ENCODE peak calls at places on chromosome 10, in eight cellular contexts. One of them, this sample, is unnamed.

GRCh38 chr10:22651276-22651980 is 63.0 kb downstream of the PIP4K2A start:
- DNase-seq in astrocyte of the spinal cord: no peak
- DNase-seq in K562: no peak
- DNase-seq in fibroblast of lung: no peak
- DNase-seq in NB4: peak
- DNase-seq in fibroblast of mammary gland: no peak
- DNase-seq in psoas muscle: no peak
- DNase-seq in PC-3: no peak
- DNase-seq in this sample: no peak

GRCh38 chr10:35657621-35658020 is 15.5 kb upstream of the FZD8 start:
- DNase-seq in PC-3: peak
- DNase-seq in K562: no peak
- DNase-seq in astrocyte of the spinal cord: no peak
- DNase-seq in psoas muscle: no peak
- DNase-seq in NB4: no peak
- DNase-seq in fibroblast of mammary gland: no peak
- DNase-seq in fibroblast of lung: no peak
- DNase-seq in this sample: no peak

GRCh38 chr10:14758451-14758850 is 16.2 kb downstream of the FAM107B start:
- DNase-seq in K562: no peak
- DNase-seq in psoas muscle: no peak
- DNase-seq in astrocyte of the spinal cord: no peak
- DNase-seq in fibroblast of lung: no peak
- DNase-seq in PC-3: no peak
- DNase-seq in fibroblast of mammary gland: no peak
- DNase-seq in NB4: no peak
- DNase-seq in this sample: no peak

GRCh38 chr10:73810358-73810734 is 1.1 kb downstream of the NDST2 start:
- DNase-seq in K562: no peak
- DNase-seq in fibroblast of lung: no peak
- DNase-seq in astrocyte of the spinal cord: no peak
- DNase-seq in NB4: no peak
- DNase-seq in PC-3: no peak
- DNase-seq in psoas muscle: no peak
- DNase-seq in fibroblast of mammary gland: peak
- DNase-seq in this sample: no peak

GRCh38 chr10:127145173-127145572 is 51.2 kb downstream of the INSYN2A start:
- DNase-seq in fibroblast of lung: peak
- DNase-seq in psoas muscle: no peak
- DNase-seq in astrocyte of the spinal cord: peak
- DNase-seq in K562: no peak
- DNase-seq in PC-3: peak
- DNase-seq in NB4: no peak
- DNase-seq in fibroblast of mammary gland: peak
- DNase-seq in this sample: peak

GRCh38 chr10:24344279-24344678 is 135.3 kb downstream of the KIAA1217 start:
- DNase-seq in fibroblast of mammary gland: peak
- DNase-seq in NB4: peak
- DNase-seq in fibroblast of lung: peak
- DNase-seq in astrocyte of the spinal cord: peak
- DNase-seq in psoas muscle: no peak
- DNase-seq in PC-3: peak
- DNase-seq in K562: no peak
- DNase-seq in this sample: peak

GRCh38 chr10:126639084-126639483 is 31.4 kb downstream of the C10orf90 start:
- DNase-seq in NB4: no peak
- DNase-seq in K562: no peak
- DNase-seq in PC-3: no peak
- DNase-seq in fibroblast of lung: no peak
- DNase-seq in psoas muscle: no peak
- DNase-seq in astrocyte of the spinal cord: no peak
- DNase-seq in fibroblast of mammary gland: no peak
- DNase-seq in this sample: no peak

GRCh38 chr10:52053522-52053921 is 260.6 kb upstream of the DKK1 start:
- DNase-seq in NB4: no peak
- DNase-seq in fibroblast of lung: no peak
- DNase-seq in K562: no peak
- DNase-seq in fibroblast of mammary gland: no peak
- DNase-seq in psoas muscle: no peak
- DNase-seq in PC-3: no peak
- DNase-seq in astrocyte of the spinal cord: no peak
- DNase-seq in this sample: no peak

GRCh38 chr10:103784723-103785418 is 70.5 kb downstream of the SH3PXD2A start:
- DNase-seq in fibroblast of lung: no peak
- DNase-seq in astrocyte of the spinal cord: no peak
- DNase-seq in fibroblast of mammary gland: no peak
- DNase-seq in PC-3: no peak
- DNase-seq in NB4: no peak
- DNase-seq in psoas muscle: no peak
- DNase-seq in K562: no peak
- DNase-seq in this sample: no peak

GRCh38 chr10:103231047-103231551 is 14.6 kb upstream of the RPEL1 start:
- DNase-seq in fibroblast of mammary gland: peak
- DNase-seq in PC-3: peak
- DNase-seq in NB4: no peak
- DNase-seq in astrocyte of the spinal cord: peak
- DNase-seq in K562: no peak
- DNase-seq in fibroblast of lung: peak
- DNase-seq in psoas muscle: no peak
- DNase-seq in this sample: peak

GRCh38 chr10:27223964-27224363 is 16.6 kb downstream of the ACBD5 start:
- DNase-seq in psoas muscle: no peak
- DNase-seq in PC-3: peak
- DNase-seq in NB4: peak
- DNase-seq in astrocyte of the spinal cord: peak
- DNase-seq in fibroblast of lung: peak
- DNase-seq in K562: peak
- DNase-seq in fibroblast of mammary gland: peak
- DNase-seq in this sample: no peak

GRCh38 chr10:97584060-97584797 is at the start of gene HOGA1:
- DNase-seq in PC-3: peak
- DNase-seq in fibroblast of lung: peak
- DNase-seq in NB4: no peak
- DNase-seq in fibroblast of mammary gland: peak
- DNase-seq in K562: no peak
- DNase-seq in psoas muscle: peak
- DNase-seq in astrocyte of the spinal cord: peak
- DNase-seq in this sample: no peak

GRCh38 chr10:13795653-13796555 is 209.1 kb downstream of the PRPF18 start:
- DNase-seq in K562: no peak
- DNase-seq in PC-3: no peak
- DNase-seq in psoas muscle: no peak
- DNase-seq in astrocyte of the spinal cord: no peak
- DNase-seq in fibroblast of lung: no peak
- DNase-seq in NB4: no peak
- DNase-seq in fibroblast of mammary gland: no peak
- DNase-seq in this sample: no peak

GRCh38 chr10:74156919-74157289 is 5.9 kb downstream of the ADK start:
- DNase-seq in fibroblast of mammary gland: peak
- DNase-seq in astrocyte of the spinal cord: peak
- DNase-seq in NB4: peak
- DNase-seq in fibroblast of lung: peak
- DNase-seq in PC-3: no peak
- DNase-seq in K562: peak
- DNase-seq in psoas muscle: peak
- DNase-seq in this sample: no peak

GRCh38 chr10:27446091-27446918 is 57.8 kb upstream of the RAB18 start:
- DNase-seq in PC-3: peak
- DNase-seq in astrocyte of the spinal cord: peak
- DNase-seq in psoas muscle: no peak
- DNase-seq in NB4: peak
- DNase-seq in fibroblast of mammary gland: peak
- DNase-seq in K562: peak
- DNase-seq in fibroblast of lung: peak
- DNase-seq in this sample: peak

GRCh38 chr10:43060291-43060690 is 16.6 kb upstream of the RET start:
- DNase-seq in K562: no peak
- DNase-seq in PC-3: no peak
- DNase-seq in NB4: no peak
- DNase-seq in astrocyte of the spinal cord: no peak
- DNase-seq in fibroblast of mammary gland: no peak
- DNase-seq in fibroblast of lung: no peak
- DNase-seq in psoas muscle: peak
- DNase-seq in this sample: no peak

GRCh38 chr10:117597216-117597615 is 54.7 kb downstream of the EMX2 start:
- DNase-seq in psoas muscle: no peak
- DNase-seq in NB4: no peak
- DNase-seq in K562: no peak
- DNase-seq in fibroblast of mammary gland: no peak
- DNase-seq in PC-3: peak
- DNase-seq in astrocyte of the spinal cord: no peak
- DNase-seq in fibroblast of lung: no peak
- DNase-seq in this sample: no peak

GRCh38 chr10:86365346-86366032 is 1.1 kb downstream of the GRID1 start:
- DNase-seq in astrocyte of the spinal cord: no peak
- DNase-seq in PC-3: no peak
- DNase-seq in psoas muscle: peak
- DNase-seq in K562: no peak
- DNase-seq in fibroblast of lung: no peak
- DNase-seq in fibroblast of mammary gland: no peak
- DNase-seq in NB4: peak
- DNase-seq in this sample: no peak
- H3K4me3 ChIP-seq in astrocyte of the spinal cord: no peak
- H3K4me3 ChIP-seq in PC-3: no peak
- H3K4me3 ChIP-seq in psoas muscle: peak
- H3K4me3 ChIP-seq in K562: no peak
- H3K4me3 ChIP-seq in fibroblast of lung: no peak
- H3K4me3 ChIP-seq in fibroblast of mammary gland: no peak
- H3K4me3 ChIP-seq in NB4: no peak
- H3K4me3 ChIP-seq in this sample: no peak

GRCh38 chr10:66892833-66893232 is 33.0 kb upstream of the LRRTM3 start:
- DNase-seq in NB4: no peak
- DNase-seq in psoas muscle: no peak
- DNase-seq in fibroblast of mammary gland: no peak
- DNase-seq in fibroblast of lung: no peak
- DNase-seq in PC-3: no peak
- DNase-seq in K562: no peak
- DNase-seq in astrocyte of the spinal cord: no peak
- DNase-seq in this sample: no peak
- H3K4me3 ChIP-seq in NB4: no peak
- H3K4me3 ChIP-seq in psoas muscle: no peak
- H3K4me3 ChIP-seq in fibroblast of mammary gland: no peak
- H3K4me3 ChIP-seq in fibroblast of lung: no peak
- H3K4me3 ChIP-seq in PC-3: no peak
- H3K4me3 ChIP-seq in K562: no peak
- H3K4me3 ChIP-seq in astrocyte of the spinal cord: no peak
- H3K4me3 ChIP-seq in this sample: no peak

GRCh38 chr10:88041243-88042161 is 178.1 kb downstream of the PTEN start:
- DNase-seq in fibroblast of lung: no peak
- DNase-seq in astrocyte of the spinal cord: no peak
- DNase-seq in PC-3: no peak
- DNase-seq in fibroblast of mammary gland: no peak
- DNase-seq in psoas muscle: no peak
- DNase-seq in K562: no peak
- DNase-seq in NB4: no peak
- DNase-seq in this sample: no peak

GRCh38 chr10:88039496-88040200 is 176.2 kb downstream of the PTEN start:
- DNase-seq in fibroblast of lung: no peak
- DNase-seq in NB4: peak
- DNase-seq in PC-3: no peak
- DNase-seq in astrocyte of the spinal cord: peak
- DNase-seq in psoas muscle: no peak
- DNase-seq in K562: no peak
- DNase-seq in fibroblast of mammary gland: peak
- DNase-seq in this sample: no peak

GRCh38 chr10:88045116-88045515 is 181.7 kb downstream of the PTEN start:
- DNase-seq in psoas muscle: no peak
- DNase-seq in fibroblast of mammary gland: no peak
- DNase-seq in astrocyte of the spinal cord: peak
- DNase-seq in PC-3: no peak
- DNase-seq in NB4: no peak
- DNase-seq in fibroblast of lung: no peak
- DNase-seq in K562: no peak
- DNase-seq in this sample: no peak

GRCh38 chr10:88045544-88046415 is 182.4 kb downstream of the PTEN start:
- DNase-seq in K562: no peak
- DNase-seq in PC-3: no peak
- DNase-seq in astrocyte of the spinal cord: peak
- DNase-seq in psoas muscle: no peak
- DNase-seq in fibroblast of lung: no peak
- DNase-seq in NB4: peak
- DNase-seq in fibroblast of mammary gland: peak
- DNase-seq in this sample: no peak

DNA sequence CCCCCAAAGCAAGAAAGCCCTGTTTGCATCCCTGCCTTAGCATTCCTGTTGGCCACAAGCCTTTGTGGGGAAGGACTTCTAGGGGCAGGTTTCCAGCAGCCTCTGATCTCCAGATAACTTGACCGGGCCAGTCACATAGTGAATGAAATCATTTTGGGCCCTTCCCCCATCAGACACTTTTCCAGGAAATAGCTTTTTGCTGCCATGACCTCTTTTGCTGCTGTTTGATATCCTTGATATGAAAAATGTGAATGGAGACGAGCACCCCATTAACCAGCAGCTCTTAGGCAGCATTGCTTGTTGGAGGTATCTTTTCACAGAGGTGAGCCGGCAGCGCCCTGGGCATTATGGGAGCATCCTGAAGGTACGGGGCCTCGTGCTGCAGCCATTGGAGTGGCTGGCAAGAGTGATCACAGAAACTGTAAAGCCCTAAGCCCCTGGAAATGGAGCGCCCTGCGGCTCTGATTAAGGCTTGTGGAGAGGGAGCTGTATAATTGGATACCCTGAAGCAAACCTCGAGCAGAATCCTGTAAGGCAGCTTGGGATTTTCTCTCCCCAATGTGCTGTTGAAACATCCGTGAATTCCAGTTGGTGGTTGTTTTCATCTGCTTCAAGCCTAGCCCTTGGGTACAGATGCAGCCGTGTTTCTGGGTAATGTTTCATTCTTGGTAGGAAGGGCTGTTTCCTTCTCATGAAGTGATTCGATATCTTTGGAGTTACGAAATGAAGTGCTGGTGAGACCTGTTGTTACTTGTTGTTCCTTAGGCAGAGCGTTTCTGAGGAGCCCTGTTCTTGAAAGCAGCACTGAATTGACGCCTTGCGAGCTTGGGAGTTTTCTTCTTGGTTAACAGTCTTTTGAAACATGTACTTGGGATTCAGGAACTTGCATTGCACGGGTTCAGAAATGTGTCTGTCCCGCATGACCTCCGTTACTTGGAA is 179.0 kb downstream of the PTEN start:
- DNase-seq in astrocyte of the spinal cord: peak
- DNase-seq in K562: peak
- DNase-seq in fibroblast of mammary gland: peak
- DNase-seq in fibroblast of lung: peak
- DNase-seq in psoas muscle: no peak
- DNase-seq in NB4: peak
- DNase-seq in PC-3: no peak
- DNase-seq in this sample: peak
- H3K4me3 ChIP-seq in astrocyte of the spinal cord: no peak
- H3K4me3 ChIP-seq in K562: no peak
- H3K4me3 ChIP-seq in fibroblast of mammary gland: no peak
- H3K4me3 ChIP-seq in fibroblast of lung: no peak
- H3K4me3 ChIP-seq in psoas muscle: peak
- H3K4me3 ChIP-seq in NB4: no peak
- H3K4me3 ChIP-seq in PC-3: no peak
- H3K4me3 ChIP-seq in this sample: no peak

DNA sequence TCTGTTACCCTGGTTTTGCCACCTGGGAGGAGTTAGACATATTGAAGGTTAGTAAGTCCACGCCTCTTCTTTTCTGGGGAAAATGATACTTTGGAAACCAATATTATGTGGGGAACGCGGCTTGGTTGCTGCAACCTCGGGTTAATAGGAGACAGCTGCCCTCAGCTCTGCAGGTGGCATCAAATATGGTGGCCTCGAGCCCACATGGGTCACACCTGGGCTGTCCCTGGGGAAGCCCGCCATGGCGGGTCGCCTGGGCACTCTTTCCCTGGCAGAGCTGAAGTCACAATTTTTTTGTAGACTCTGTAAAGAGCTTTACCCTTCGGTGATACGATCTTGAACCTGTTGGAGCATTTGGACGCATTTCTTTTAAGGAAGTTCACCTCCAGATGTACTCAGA is 2.5 kb downstream of the PFKP start:
- DNase-seq in PC-3: no peak
- DNase-seq in fibroblast of mammary gland: no peak
- DNase-seq in psoas muscle: no peak
- DNase-seq in NB4: peak
- DNase-seq in fibroblast of lung: no peak
- DNase-seq in astrocyte of the spinal cord: no peak
- DNase-seq in K562: no peak
- DNase-seq in this sample: no peak
- H3K4me3 ChIP-seq in PC-3: peak
- H3K4me3 ChIP-seq in fibroblast of mammary gland: peak
- H3K4me3 ChIP-seq in psoas muscle: peak
- H3K4me3 ChIP-seq in NB4: peak
- H3K4me3 ChIP-seq in fibroblast of lung: no peak
- H3K4me3 ChIP-seq in astrocyte of the spinal cord: peak
- H3K4me3 ChIP-seq in K562: peak
- H3K4me3 ChIP-seq in this sample: peak

This sample was measured in AG04450.